ENCODE peak calls at places on chromosomes 11 and 22, in four cellular contexts. N is endodermal cell, L is H1, F is IMR-90. J is an unnamed sample. For H3K4me1, the result is how much of the 10 kb centered on the place peaks cover.

GRCh38 chr22:38452373-38453064 is 2.5 kb downstream of the KCNJ4 start:
- DNase-seq in F (peak), L (no peak), N (peak), J (peak)

GRCh38 chr11:111297696-111298095 is 650 bp upstream of the POU2AF3 start:
- DNase-seq in N (peak), F (no peak), L (peak), J (no peak)

GRCh38 chr11:45518096-45518852 is 147.1 kb downstream of the CHST1 start:
- DNase-seq in F (no peak), N (peak), L (peak), J (no peak)

GRCh38 chr22:37254206-37254866 is 10.3 kb upstream of the RAC2 start:
- DNase-seq in N (peak), F (peak), L (no peak), J (no peak)

GRCh38 chr11:30432716-30433115 is 109.8 kb downstream of the ARL14EP start:
- DNase-seq in L (no peak), F (no peak), N (no peak), J (no peak)

GRCh38 chr11:71183878-71184277 is 68.5 kb downstream of the SHANK2 start:
- DNase-seq in L (no peak), N (no peak), F (no peak), J (no peak)

GRCh38 chr11:62875698-62876483 is 4.8 kb upstream of the SLC3A2 start:
- DNase-seq in N (no peak), L (no peak), F (no peak), J (peak)

GRCh38 chr11:45402049-45402630 is 116.0 kb upstream of the SYT13 start:
- DNase-seq in L (no peak), N (no peak), F (no peak), J (no peak)

GRCh38 chr22:24954114-24954463 is 1.6 kb downstream of the KIAA1671 start:
- DNase-seq in F (no peak), L (no peak), N (peak), J (no peak)

GRCh38 chr11:111982019-111982464 is 43.2 kb upstream of the DLAT start:
- DNase-seq in F (peak), L (peak), N (peak), J (no peak)

GRCh38 chr11:120413480-120413879 is 77.3 kb downstream of the ARHGEF12 start:
- DNase-seq in L (no peak), N (no peak), F (peak), J (no peak)

GRCh38 chr22:36369004-36369921 is 18.5 kb downstream of the MYH9 start:
- DNase-seq in N (peak), F (peak), L (no peak), J (no peak)

GRCh38 chr11:91178366-91178765 is 955.5 kb upstream of the CHORDC1 start:
- DNase-seq in N (no peak), F (no peak), L (no peak), J (no peak)

GRCh38 chr22:31104869-31105268 is 2.5 kb downstream of the SELENOM start:
- DNase-seq in N (peak), F (no peak), L (peak), J (no peak)

DNA sequence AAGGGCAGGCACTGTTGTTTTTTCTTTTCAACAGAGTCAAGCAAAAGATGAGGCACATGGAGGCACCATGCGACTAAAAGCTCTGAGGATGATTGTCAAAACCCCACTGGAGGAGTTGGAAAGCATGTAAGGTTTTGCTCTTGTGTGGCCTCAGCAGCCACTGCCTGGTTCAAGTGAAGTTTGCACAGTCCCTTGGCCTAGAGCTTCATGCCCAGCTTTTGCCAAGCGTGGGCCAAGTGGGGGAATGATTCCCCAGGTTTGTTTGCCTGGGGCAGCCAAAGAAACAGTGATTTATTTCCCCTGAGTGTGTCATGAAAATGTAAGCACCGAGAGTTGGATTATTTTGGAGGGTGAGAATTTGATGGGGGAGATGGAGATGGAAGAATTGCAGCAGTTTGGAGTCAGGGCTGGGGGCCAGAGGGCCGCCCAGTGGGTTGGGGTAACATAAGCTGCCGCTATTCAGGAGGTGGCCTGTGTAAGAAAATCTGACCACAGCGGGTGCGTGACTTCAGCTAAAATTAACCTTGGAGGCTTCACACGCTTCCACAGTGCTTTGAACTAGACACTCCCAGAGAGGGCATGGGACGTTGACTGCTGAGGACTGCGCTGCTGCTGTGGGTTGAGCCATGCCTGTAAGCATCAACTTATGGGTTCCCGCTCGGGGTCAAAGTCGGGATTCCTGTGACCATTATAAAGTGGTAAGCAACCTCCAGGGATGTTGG is 100.7 kb downstream of the NAV2 start:
- DNase-seq in N (no peak), L (no peak), F (no peak), J (no peak)
- H3K9ac ChIP-seq in N (no peak), L (no peak), F (no peak), J (no peak)

GRCh38 chr11:117669062-117669461 is 128.0 kb downstream of the DSCAML1 start:
- DNase-seq in N (no peak), L (no peak), F (no peak), J (no peak)

GRCh38 chr11:117669616-117670015 is 127.4 kb downstream of the DSCAML1 start:
- DNase-seq in F (no peak), N (no peak), L (no peak), J (no peak)

GRCh38 chr11:117670443-117670842 is 126.6 kb downstream of the DSCAML1 start:
- DNase-seq in F (no peak), N (no peak), L (no peak), J (no peak)

GRCh38 chr11:117670924-117671323 is 126.1 kb downstream of the DSCAML1 start:
- DNase-seq in F (no peak), L (no peak), N (peak), J (no peak)

DNA sequence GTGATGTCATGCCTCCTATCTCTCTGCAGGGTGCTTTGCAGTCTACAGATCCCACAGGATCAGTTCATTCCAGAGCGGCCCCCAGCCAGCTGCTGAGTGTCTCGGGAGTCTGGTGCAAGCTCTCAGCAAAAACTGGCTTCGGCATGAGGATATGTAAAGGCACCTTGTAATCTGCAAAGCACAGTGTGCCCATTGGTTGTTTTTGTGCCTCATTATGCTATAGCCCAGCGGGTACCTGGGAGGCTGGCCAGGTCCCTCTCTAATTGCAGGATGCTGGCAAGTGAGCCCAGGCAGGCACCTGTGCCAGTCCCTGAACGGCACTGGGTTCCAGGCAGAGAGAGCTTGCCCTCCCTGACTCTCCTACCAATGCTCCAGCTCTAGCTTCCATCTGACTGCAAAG is 128.7 kb downstream of the DSCAML1 start:
- DNase-seq in L (no peak), N (no peak), F (no peak), J (no peak)
- H3K4me1 ChIP-seq in L (under half), N (under half), F (under half), J (under half)

GRCh38 chr22:29334696-29335344 is 19.3 kb upstream of the RASL10A start:
- DNase-seq in N (no peak), F (no peak), L (no peak), J (no peak)
- H3K9ac ChIP-seq in N (no peak), F (no peak), L (no peak), J (no peak)

DNA sequence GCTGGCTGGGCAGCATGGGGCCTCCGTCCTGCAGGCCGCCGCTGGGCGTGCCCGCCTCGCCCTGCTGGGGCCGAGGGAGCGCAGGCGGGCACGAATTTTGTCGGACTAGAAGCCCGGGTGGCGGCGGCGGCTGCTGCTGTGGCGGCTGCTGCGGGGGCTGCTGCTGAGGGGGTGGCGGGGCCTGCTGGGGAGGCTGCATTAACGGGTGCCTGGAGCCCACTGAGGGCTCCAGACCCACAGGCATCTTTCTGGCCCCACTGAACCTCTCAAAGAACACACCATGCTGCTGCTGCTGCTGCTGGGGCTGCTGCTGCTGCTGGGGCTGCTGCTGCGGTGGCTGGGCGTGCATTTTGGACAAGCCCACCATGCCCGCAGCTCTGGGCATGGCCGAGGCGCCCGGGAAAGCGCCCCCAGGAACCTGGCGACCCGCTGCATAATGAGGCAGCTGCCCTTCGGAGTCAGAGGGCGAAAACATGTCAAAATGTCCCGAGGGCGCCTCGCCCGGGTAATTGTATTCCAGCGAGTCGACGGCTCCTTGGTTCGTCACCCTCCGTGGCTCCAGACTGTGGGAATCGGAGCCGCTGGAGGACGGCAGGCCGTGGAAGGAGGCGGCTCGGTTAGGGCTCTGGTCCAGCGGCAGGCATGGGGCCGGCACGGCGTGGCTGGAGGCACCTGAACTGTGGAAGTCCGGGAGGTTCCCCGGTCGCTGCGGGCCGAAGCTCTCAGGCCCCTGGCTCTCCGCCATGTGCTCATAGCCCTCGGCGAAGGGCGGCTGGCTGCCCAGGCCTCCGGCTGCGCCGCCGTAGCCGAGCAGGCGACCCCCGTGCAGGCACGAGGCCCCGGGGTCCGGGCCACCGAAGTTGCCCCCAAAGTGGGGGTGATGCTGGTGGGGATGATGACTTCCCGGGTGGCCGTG is 2.0 kb downstream of the MN1 start:
- DNase-seq in F (no peak), L (no peak), N (peak), J (peak)
- H3K4me1 ChIP-seq in F (under half), L (under half), N (under half), J (under half)

DNA sequence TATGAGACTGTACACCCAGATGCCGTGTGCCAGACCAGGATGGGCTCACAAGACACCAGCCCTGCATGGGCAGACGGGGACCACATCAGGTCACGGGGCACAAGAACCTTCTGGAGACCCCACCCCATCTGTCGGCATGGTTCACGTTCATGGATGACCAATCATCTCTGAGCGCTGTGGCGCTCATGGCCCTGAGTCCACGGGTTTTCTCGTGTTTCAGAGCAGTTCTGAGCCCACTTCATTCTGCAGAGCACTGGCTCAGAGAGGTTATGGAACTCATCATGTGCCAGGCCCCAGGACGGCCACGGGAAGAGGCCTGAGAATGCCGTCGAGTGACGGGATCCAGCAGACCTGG is 63.0 kb upstream of the PPARA start:
- DNase-seq in L (no peak), F (no peak), N (no peak), J (no peak)
- H3K9ac ChIP-seq in L (no peak), F (peak), N (no peak), J (no peak)

DNA sequence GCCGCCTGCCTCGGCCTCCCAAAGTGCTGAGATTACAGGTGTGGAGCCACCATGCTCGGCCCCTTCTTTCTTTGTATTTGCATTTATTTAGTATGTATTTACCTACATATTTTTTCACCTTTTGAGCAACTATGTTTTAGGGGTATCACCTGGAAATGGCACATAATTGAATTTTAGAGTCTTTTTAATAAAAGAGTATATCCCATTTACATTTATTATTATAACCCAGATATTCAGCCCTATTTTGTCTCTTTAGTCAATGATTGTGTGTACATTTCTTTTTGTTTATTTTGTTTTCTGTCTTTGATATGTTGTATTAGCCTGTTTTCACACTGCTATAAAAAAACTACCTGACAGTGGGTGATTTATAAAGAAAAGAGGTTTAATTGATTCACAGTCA is 56.8 kb upstream of the CCND1 start:
- DNase-seq in N (no peak), L (no peak), F (no peak), J (no peak)
- H3K4me1 ChIP-seq in N (under half), L (under half), F (under half), J (under half)

GRCh38 chr11:27467181-27467913 is 5.2 kb downstream of the LGR4 start:
- DNase-seq in F (no peak), L (no peak), N (no peak), J (no peak)

GRCh38 chr11:27469333-27469680 is 3.3 kb downstream of the LGR4 start:
- DNase-seq in N (no peak), L (no peak), F (no peak), J (no peak)

GRCh38 chr11:27470166-27470565 is 2.4 kb downstream of the LGR4 start:
- DNase-seq in N (no peak), F (no peak), L (no peak), J (no peak)

GRCh38 chr11:27468209-27468608 is 4.4 kb downstream of the LGR4 start:
- DNase-seq in F (peak), N (no peak), L (no peak), J (no peak)

GRCh38 chr11:27468643-27469332 is 3.8 kb downstream of the LGR4 start:
- DNase-seq in N (no peak), F (peak), L (no peak), J (no peak)
- H3K9ac ChIP-seq in N (no peak), F (no peak), L (no peak), J (peak)

GRCh38 chr22:46079861-46080821 is 70.2 kb upstream of the PPARA start:
- DNase-seq in F (no peak), N (no peak), L (no peak), J (peak)
- H3K4me1 ChIP-seq in F (under half), N (under half), L (under half), J (half or more)

DNA sequence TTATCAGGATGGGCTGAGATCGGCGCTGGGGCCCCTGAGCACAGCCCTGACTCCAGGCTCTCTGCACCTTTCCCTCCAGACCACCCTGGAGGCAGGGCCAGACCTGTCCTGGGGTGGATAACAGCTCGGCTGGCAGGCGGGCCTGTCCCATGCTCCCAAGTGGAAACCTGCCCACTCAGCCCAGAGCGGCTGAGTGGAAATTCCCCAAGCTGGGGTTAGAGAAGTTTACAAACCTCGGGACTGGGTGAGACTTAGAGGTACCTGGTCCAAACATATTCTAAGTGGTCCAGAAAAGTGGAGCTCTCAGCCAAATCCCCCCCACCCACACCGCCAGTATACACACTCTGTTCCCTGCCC is 4.8 kb upstream of the FXYD2 start:
- DNase-seq in N (peak), F (no peak), L (no peak), J (peak)
- H3K9ac ChIP-seq in N (no peak), F (no peak), L (no peak), J (peak)